ENCODE peak calls at places on chromosomes 6 and 20, in seven cellular contexts. O, H, M, S, J, Z and C are unnamed samples.

GRCh38 chr6:142929751-142930358 is 15.1 kb downstream of the HIVEP2 start:
- DNase-seq in O (no peak), H (no peak), M (no peak), S (peak), J (peak), Z (no peak), C (no peak)

GRCh38 chr20:17505664-17506517 is 25.3 kb downstream of the BFSP1 start:
- DNase-seq in O (no peak), H (no peak), M (peak), S (peak), J (peak), Z (peak), C (no peak)

GRCh38 chr6:6660339-6661045 is 72.0 kb downstream of the LY86 start:
- DNase-seq in O (no peak), H (no peak), M (no peak), S (no peak), J (no peak), Z (no peak), C (no peak)

GRCh38 chr6:121645100-121645745 is 209.8 kb downstream of the GJA1 start:
- DNase-seq in O (no peak), H (no peak), M (peak), S (no peak), J (no peak), Z (no peak), C (no peak)

GRCh38 chr6:106411643-106412200 is 51.2 kb downstream of the CRYBG1 start:
- DNase-seq in O (peak), H (no peak), M (no peak), S (no peak), J (no peak), Z (no peak), C (no peak)

GRCh38 chr6:37244430-37245310 is 12.9 kb upstream of the TBC1D22B start:
- DNase-seq in O (peak), H (no peak), M (no peak), S (peak), J (peak), Z (no peak), C (no peak)

GRCh38 chr6:2791124-2792050 is 26.2 kb downstream of the WRNIP1 start:
- DNase-seq in O (peak), H (no peak), M (peak), S (peak), J (peak), Z (peak), C (peak)

GRCh38 chr6:16956371-16956770 is 145.5 kb upstream of the STMND1 start:
- DNase-seq in O (no peak), H (no peak), M (no peak), S (no peak), J (no peak), Z (no peak), C (no peak)

GRCh38 chr20:62776692-62777527 is 19.4 kb upstream of the MRGBP start:
- DNase-seq in O (no peak), H (no peak), M (peak), S (peak), J (no peak), Z (peak), C (peak)

GRCh38 chr20:12936020-12936419 is 72.8 kb upstream of the SPTLC3 start:
- DNase-seq in O (no peak), H (no peak), M (no peak), S (no peak), J (no peak), Z (no peak), C (no peak)

GRCh38 chr6:29552512-29553051 is 7.0 kb downstream of the UBD start:
- DNase-seq in O (peak), H (no peak), M (no peak), S (peak), J (peak), Z (no peak), C (peak)

GRCh38 chr6:64539917-64540316 is 904.3 kb downstream of the PHF3 start:
- DNase-seq in O (no peak), H (no peak), M (no peak), S (no peak), J (no peak), Z (no peak), C (no peak)

GRCh38 chr6:42449917-42450313 is 1.8 kb downstream of the TRERF1 start:
- DNase-seq in O (no peak), H (no peak), M (no peak), S (no peak), J (no peak), Z (no peak), C (no peak)

GRCh38 chr6:142987490-142987889 is 42.5 kb upstream of the HIVEP2 start:
- DNase-seq in O (no peak), H (no peak), M (no peak), S (no peak), J (no peak), Z (no peak), C (no peak)

GRCh38 chr20:61312909-61313308 is 60.8 kb downstream of the CDH4 start:
- DNase-seq in O (no peak), H (no peak), M (no peak), S (no peak), J (no peak), Z (no peak), C (no peak)

GRCh38 chr6:41053056-41053455 is at the start of gene APOBEC2:
- DNase-seq in O (no peak), H (peak), M (no peak), S (no peak), J (no peak), Z (no peak), C (no peak)

GRCh38 chr6:15184441-15184861 is 61.4 kb upstream of the JARID2 start:
- DNase-seq in O (no peak), H (no peak), M (peak), S (no peak), J (no peak), Z (no peak), C (peak)

GRCh38 chr20:51631011-51631950 is 88.8 kb upstream of the NFATC2 start:
- DNase-seq in O (peak), H (no peak), M (peak), S (peak), J (peak), Z (no peak), C (no peak)

GRCh38 chr20:57620274-57620990 is at the start of gene ZBP1:
- DNase-seq in O (no peak), H (no peak), M (peak), S (no peak), J (no peak), Z (peak), C (peak)

GRCh38 chr6:22250486-22250885 is 46.4 kb downstream of the PRL start:
- DNase-seq in O (peak), H (peak), M (no peak), S (no peak), J (no peak), Z (no peak), C (no peak)

GRCh38 chr6:111113731-111114438 is 26.6 kb downstream of the SLC16A10 start:
- DNase-seq in O (peak), H (no peak), M (peak), S (peak), J (no peak), Z (peak), C (no peak)

GRCh38 chr20:52754366-52754765 is 217.8 kb upstream of the TSHZ2 start:
- DNase-seq in O (no peak), H (no peak), M (no peak), S (no peak), J (no peak), Z (no peak), C (no peak)

GRCh38 chr20:53642196-53643030 is 48.8 kb upstream of the ZNF217 start:
- DNase-seq in O (peak), H (no peak), M (peak), S (no peak), J (no peak), Z (peak), C (peak)